ENCODE peak calls at places on chromosomes 5 and 9, in seven cellular contexts. X, K, Y, A, G, D and U are unnamed samples.

GRCh38 chr9:108639736-108640135 is 216.1 kb downstream of the ACTL7B start:
- DNase-seq in X (no peak), K (no peak), Y (no peak), A (no peak), G (peak; percentile 11), D (no peak), U (peak; percentile 33)

GRCh38 chr5:165573445-165573844 is 2068.0 kb downstream of the MAT2B start:
- DNase-seq in X (no peak), K (no peak), Y (no peak), A (no peak), G (peak; percentile 26), D (no peak), U (no peak)

GRCh38 chr5:136098171-136098570 is 34.5 kb upstream of the SMAD5 start:
- DNase-seq in X (no peak), K (no peak), Y (no peak), A (no peak), G (no peak), D (no peak), U (no peak)

GRCh38 chr5:176541338-176542134 is 4.3 kb upstream of the RNF44 start:
- DNase-seq in X (peak; percentile 31), K (no peak), Y (no peak), A (no peak), G (peak; percentile 80), D (no peak), U (no peak)

GRCh38 chr9:73979894-73980264 is 517.3 kb upstream of the RORB start:
- DNase-seq in X (no peak), K (no peak), Y (no peak), A (no peak), G (no peak), D (no peak), U (no peak)

GRCh38 chr9:4833781-4834560 is 41.2 kb downstream of the RCL1 start:
- DNase-seq in X (peak; percentile 80), K (peak; percentile 39), Y (peak; percentile 1), A (no peak), G (no peak), D (no peak), U (peak; percentile 76)

GRCh38 chr9:112048924-112049785 is 125.9 kb downstream of the SUSD1 start:
- DNase-seq in X (peak; percentile 92), K (peak; percentile 91), Y (peak; percentile 28), A (no peak), G (peak; percentile 89), D (no peak), U (peak; percentile 85)

GRCh38 chr5:57338068-57338848 is 144.4 kb downstream of the ACTBL2 start:
- DNase-seq in X (peak; percentile 17), K (no peak), Y (no peak), A (no peak), G (peak; percentile 69), D (no peak), U (peak; percentile 50)

GRCh38 chr5:69001605-69002004 is 92.2 kb upstream of the SLC30A5 start:
- DNase-seq in X (no peak), K (no peak), Y (no peak), A (no peak), G (no peak), D (no peak), U (no peak)

GRCh38 chr9:131276107-131276888 is at the start of gene FAM78A:
- DNase-seq in X (peak; percentile 30), K (no peak), Y (no peak), A (no peak), G (no peak), D (no peak), U (peak; percentile 42)

GRCh38 chr5:135341021-135341666 is 57.9 kb downstream of the MACROH2A1 start:
- DNase-seq in X (no peak), K (no peak), Y (no peak), A (no peak), G (no peak), D (no peak), U (no peak)

GRCh38 chr5:79872309-79872708 is 118.8 kb downstream of the MTX3 start:
- DNase-seq in X (no peak), K (no peak), Y (no peak), A (peak; percentile 45), G (no peak), D (no peak), U (no peak)

GRCh38 chr5:14896091-14896490 is 24.5 kb upstream of the ANKH start:
- DNase-seq in X (no peak), K (no peak), Y (no peak), A (no peak), G (no peak), D (no peak), U (no peak)

GRCh38 chr9:111961011-111961410 is 64.4 kb downstream of the UGCG start:
- DNase-seq in X (peak; percentile 65), K (peak; percentile 73), Y (no peak), A (no peak), G (peak; percentile 86), D (no peak), U (peak; percentile 43)

GRCh38 chr9:124017064-124017928 is 5.7 kb downstream of the LHX2 start:
- DNase-seq in X (no peak), K (no peak), Y (no peak), A (no peak), G (no peak), D (no peak), U (no peak)

GRCh38 chr9:88388203-88388885 is at the start of gene SPIN1:
- DNase-seq in X (peak; percentile 80), K (peak; percentile 30), Y (peak; percentile 54), A (no peak), G (peak; percentile 91), D (peak; percentile 67), U (peak; percentile 92)

GRCh38 chr5:76813982-76814562 is 4.8 kb upstream of the F2RL1 start:
- DNase-seq in X (peak; percentile 98), K (peak; percentile 99), Y (peak; percentile 87), A (peak; percentile 73), G (peak; percentile 99), D (no peak), U (peak; percentile 94)

GRCh38 chr5:177412603-177413233 is 3.4 kb upstream of the F12 start:
- DNase-seq in X (no peak), K (no peak), Y (no peak), A (no peak), G (no peak), D (no peak), U (no peak)

GRCh38 chr5:129359450-129359849 is 100.6 kb upstream of the ADAMTS19 start:
- DNase-seq in X (no peak), K (no peak), Y (no peak), A (no peak), G (no peak), D (no peak), U (no peak)

GRCh38 chr9:136947955-136948510 is 3.0 kb downstream of the C8G start:
- DNase-seq in X (peak; percentile 51), K (no peak), Y (no peak), A (no peak), G (peak; percentile 67), D (no peak), U (peak; percentile 75)

GRCh38 chr5:150400327-150401075 is 12.2 kb downstream of the CD74 start:
- DNase-seq in X (no peak), K (no peak), Y (no peak), A (no peak), G (no peak), D (no peak), U (no peak)